ENCODE peak calls at places on chromosome 16, in nine cellular contexts. L is spleen; M is H1; J is thoracic aorta; P is GM23338; K is CD8-positive, alpha-beta T cell; E is bronchial epithelial cell; F is gastrocnemius medialis; W is heart left ventricle. Y is an unnamed sample.

GRCh38 chr16:88936008-88936912 is 40.7 kb downstream of the CBFA2T3 start:
- DNase-seq in F (peak), E (no peak), K (no peak), W (peak), J (no peak), L (peak), M (no peak), P (no peak), Y (no peak)

GRCh38 chr16:50469744-50470301 is 78.4 kb upstream of the NKD1 start:
- DNase-seq in K (no peak), J (no peak), L (no peak), P (peak), F (no peak), M (no peak), E (no peak), W (no peak), Y (no peak)

GRCh38 chr16:167117-167462 is 1.3 kb downstream of the HBM start:
- DNase-seq in E (no peak), K (no peak), F (no peak), M (no peak), J (no peak), L (no peak), P (no peak), W (no peak), Y (no peak)

GRCh38 chr16:79182618-79183017 is 417.9 kb downstream of the MAF start:
- DNase-seq in P (no peak), E (peak), K (no peak), W (no peak), F (no peak), M (no peak), L (no peak), J (no peak), Y (no peak)

GRCh38 chr16:24820522-24820921 is 25.2 kb upstream of the SLC5A11 start:
- DNase-seq in F (no peak), E (peak), L (no peak), K (no peak), P (no peak), M (no peak), J (no peak), W (no peak), Y (no peak)

GRCh38 chr16:15682105-15682570 is 32.1 kb downstream of the NDE1 start:
- DNase-seq in M (no peak), L (no peak), F (no peak), P (peak), E (peak), W (no peak), J (no peak), K (no peak), Y (no peak)

GRCh38 chr16:88922114-88922825 is 54.7 kb downstream of the CBFA2T3 start:
- DNase-seq in J (peak), F (peak), W (peak), E (peak), M (no peak), L (peak), P (peak), K (no peak), Y (no peak)

GRCh38 chr16:47873434-47873833 is 282.4 kb downstream of the ABCC12 start:
- DNase-seq in J (no peak), F (no peak), L (no peak), P (peak), W (no peak), M (no peak), E (no peak), K (no peak), Y (no peak)

GRCh38 chr16:4064950-4065352 is 51.3 kb downstream of the ADCY9 start:
- DNase-seq in M (no peak), J (no peak), E (peak), K (peak), W (no peak), F (no peak), L (no peak), P (no peak), Y (no peak)

GRCh38 chr16:50718761-50719400 is 23.0 kb upstream of the CYLD start:
- DNase-seq in F (no peak), W (no peak), E (peak), K (no peak), J (no peak), L (no peak), M (no peak), P (no peak), Y (no peak)

DNA sequence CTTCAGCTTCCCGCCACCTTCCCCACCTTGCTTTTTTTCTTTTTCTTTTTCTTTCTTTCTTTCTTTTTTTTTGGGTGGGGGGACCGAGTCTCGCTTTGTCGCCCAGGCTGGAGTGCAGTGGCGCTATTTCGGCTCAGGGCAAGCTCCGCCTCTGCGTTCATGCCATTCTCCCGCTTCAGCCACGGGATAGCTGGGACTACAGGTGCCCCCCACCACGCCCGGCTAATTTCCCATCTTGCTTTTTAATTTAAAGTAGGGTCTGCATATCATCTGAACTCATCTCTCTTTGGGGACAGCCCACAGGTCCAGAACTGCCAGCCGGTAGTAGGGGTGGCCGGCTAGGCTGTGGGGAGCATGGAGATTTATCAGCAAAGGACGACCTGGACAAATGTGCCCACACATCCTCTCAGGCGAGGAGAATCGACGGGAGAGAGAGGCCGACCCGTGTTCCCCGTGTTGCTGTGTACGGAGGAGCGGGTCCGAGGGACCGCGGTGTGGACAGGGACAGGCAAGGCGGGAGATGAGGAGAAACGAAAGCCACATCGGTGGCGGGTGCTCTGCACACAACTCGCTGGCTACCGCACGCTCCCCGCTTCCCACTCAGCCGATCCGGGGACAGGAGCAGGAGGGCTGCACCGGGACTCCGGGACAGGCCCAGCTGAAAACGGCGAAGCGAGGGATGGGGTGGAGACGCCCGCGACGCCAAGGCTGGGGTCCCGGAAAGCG is 2.4 kb downstream of the MT1M start:
- DNase-seq in J (no peak), M (no peak), L (no peak), K (no peak), P (peak), W (peak), F (no peak), E (no peak), Y (no peak)
- H3K4me3 ChIP-seq in J (peak), M (peak), L (no peak), K (peak), P (peak), W (no peak), F (no peak), E (no peak), Y (peak)

GRCh38 chr16:65667013-65667578 is 545.2 kb upstream of the CDH11 start:
- DNase-seq in W (no peak), E (peak), M (no peak), P (peak), L (no peak), F (no peak), J (no peak), K (no peak), Y (peak)
- TF ChIP-seq CTCF in W (no peak), E (peak), M (peak), P (peak), L (no peak), F (no peak), J (no peak), K (no peak), Y (peak)

GRCh38 chr16:2007081-2007836 is 2.4 kb downstream of the ZNF598 start:
- DNase-seq in L (peak), M (no peak), W (no peak), P (no peak), F (no peak), E (no peak), K (no peak), J (no peak), Y (no peak)
- H3K4me3 ChIP-seq in L (no peak), M (no peak), W (peak), P (peak), F (peak), E (peak), K (peak), J (peak), Y (peak)

DNA sequence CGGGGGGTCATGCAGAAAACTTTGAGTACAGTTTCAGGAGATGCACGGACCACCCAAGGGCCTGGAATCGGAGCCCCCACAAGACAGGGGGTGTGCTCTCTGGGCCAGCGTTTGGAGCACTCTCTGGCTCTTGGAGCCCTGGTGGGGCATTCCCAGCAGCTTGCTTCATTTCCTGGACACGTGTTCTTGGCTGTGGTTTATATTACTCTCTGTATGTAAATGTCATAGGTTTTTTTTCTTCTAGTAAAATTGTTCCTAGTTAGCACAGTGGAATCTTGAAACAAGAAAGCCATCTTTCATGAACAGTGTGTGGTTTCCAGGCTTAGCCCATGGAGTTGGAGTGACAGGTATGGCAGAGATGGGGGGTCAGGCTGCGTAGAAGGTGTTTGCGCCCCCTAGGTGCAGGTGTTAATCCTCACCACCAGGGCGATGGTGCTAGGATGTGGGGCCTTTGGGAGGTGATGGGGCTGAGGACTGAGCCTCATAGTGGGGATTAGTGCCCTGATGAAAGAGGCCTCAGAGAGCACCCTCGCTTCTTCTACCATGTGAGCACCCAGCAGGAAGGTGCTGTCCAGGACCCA is 79.8 kb downstream of the JPH3 start:
- DNase-seq in M (no peak), W (no peak), J (no peak), K (no peak), E (peak), F (no peak), L (no peak), P (peak), Y (peak)
- TF ChIP-seq CTCF in M (peak), W (no peak), J (no peak), K (no peak), E (peak), F (no peak), L (no peak), P (peak), Y (peak)

GRCh38 chr16:2037115-2037514 is 10.4 kb downstream of the NHERF2 start:
- DNase-seq in M (no peak), F (no peak), E (no peak), K (no peak), P (no peak), L (no peak), J (no peak), W (no peak), Y (no peak)

GRCh38 chr16:2036200-2036966 is 9.7 kb downstream of the NHERF2 start:
- DNase-seq in E (no peak), K (no peak), W (no peak), P (no peak), F (no peak), M (no peak), J (no peak), L (no peak), Y (no peak)

GRCh38 chr16:2034695-2035430 is 8.2 kb downstream of the NHERF2 start:
- DNase-seq in P (no peak), J (no peak), F (no peak), L (no peak), M (no peak), K (no peak), E (no peak), W (no peak), Y (no peak)

GRCh38 chr16:2037631-2038358 is 9.8 kb downstream of the NTHL1 start:
- DNase-seq in K (no peak), F (no peak), P (no peak), J (no peak), W (no peak), L (no peak), M (no peak), E (no peak), Y (no peak)

DNA sequence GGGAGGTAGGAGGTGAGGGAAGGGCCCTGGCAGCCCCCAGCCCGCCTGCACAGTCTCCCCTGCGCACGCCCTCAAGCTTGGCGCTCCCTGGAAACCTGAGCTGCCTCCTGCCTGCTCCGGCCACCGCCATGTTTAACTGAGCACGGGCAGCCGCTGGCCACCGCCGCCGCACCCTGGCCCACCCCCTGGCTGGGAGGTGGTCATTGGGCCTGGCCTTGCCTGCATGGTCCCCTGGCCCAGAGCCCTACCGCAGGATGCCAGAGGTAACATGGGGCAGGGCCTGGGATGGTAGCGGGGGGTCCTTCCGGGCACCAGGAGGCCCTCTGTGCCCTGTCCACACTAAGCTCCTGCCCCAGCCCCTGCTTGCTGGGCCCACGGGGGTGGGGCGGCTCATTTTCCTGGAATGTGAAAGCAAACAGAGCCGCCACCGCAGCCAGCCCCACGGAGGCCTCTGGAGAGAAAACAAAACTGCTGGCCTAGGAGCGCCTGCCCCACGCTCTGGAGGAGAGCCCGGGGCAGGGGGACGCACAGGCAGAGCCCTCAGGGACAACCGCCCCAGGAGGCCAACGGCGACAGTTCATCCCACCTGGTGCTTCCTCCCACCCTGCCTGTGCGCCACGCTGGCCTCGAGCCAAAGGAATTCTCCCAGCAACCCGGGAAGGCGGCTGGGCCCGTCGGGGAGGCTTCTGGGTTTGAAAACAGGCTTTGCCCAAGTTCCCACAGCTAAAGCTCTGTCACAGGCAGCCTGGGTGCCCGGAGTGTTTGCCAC is 8.9 kb downstream of the NHERF2 start:
- DNase-seq in J (peak), L (no peak), E (no peak), K (no peak), P (no peak), F (no peak), M (no peak), W (peak), Y (no peak)
- H3K4me3 ChIP-seq in J (peak), L (no peak), E (no peak), K (no peak), P (no peak), F (peak), M (no peak), W (peak), Y (peak)

GRCh38 chr16:78126662-78127061 is 27.2 kb downstream of the WWOX start:
- DNase-seq in J (no peak), E (no peak), W (no peak), L (no peak), P (no peak), M (no peak), K (no peak), F (no peak), Y (no peak)

GRCh38 chr16:78127130-78127529 is 27.7 kb downstream of the WWOX start:
- DNase-seq in M (no peak), E (no peak), K (no peak), J (no peak), L (no peak), F (no peak), P (no peak), W (no peak), Y (no peak)

GRCh38 chr16:78118469-78119025 is 19.1 kb downstream of the WWOX start:
- DNase-seq in L (no peak), K (no peak), W (no peak), M (no peak), J (no peak), F (no peak), E (no peak), P (no peak), Y (no peak)

GRCh38 chr16:78125112-78125844 is 25.8 kb downstream of the WWOX start:
- DNase-seq in W (no peak), L (no peak), M (no peak), F (no peak), K (no peak), J (no peak), E (no peak), P (no peak), Y (no peak)

GRCh38 chr16:78122774-78123315 is 23.4 kb downstream of the WWOX start:
- DNase-seq in L (no peak), E (peak), W (no peak), K (no peak), F (no peak), P (peak), J (no peak), M (no peak), Y (no peak)
- TF ChIP-seq CTCF in L (peak), E (peak), W (peak), K (peak), F (peak), P (no peak), J (peak), M (peak), Y (no peak)